ENCODE peak calls at places on chromosomes 1 and 21, in five cellular contexts. D is fibroblast of pulmonary artery, C is tibial nerve, R is IMR-90, N is tibial artery. X is an unnamed sample.

GRCh38 chr21:35138665-35139381 is 89.7 kb upstream of the RUNX1 start:
- DNase-seq in D (peak; percentile 85), C (no peak), R (peak; percentile 95), N (no peak), X (peak; percentile 84)

GRCh38 chr1:226466301-226466700 is 58.4 kb upstream of the PARP1 start:
- DNase-seq in D (no peak), C (no peak), R (no peak), N (no peak), X (no peak)

GRCh38 chr1:53303651-53304515 is 24.0 kb downstream of the LRP8 start:
- DNase-seq in D (no peak), C (no peak), R (no peak), N (no peak), X (no peak)

GRCh38 chr1:116961599-116961998 is 40.0 kb upstream of the CD101 start:
- DNase-seq in D (no peak), C (no peak), R (no peak), N (no peak), X (no peak)

GRCh38 chr1:209595599-209595998 is 12.1 kb downstream of the CAMK1G start:
- DNase-seq in D (no peak), C (no peak), R (no peak), N (no peak), X (no peak)

GRCh38 chr1:30273456-30273855 is 449.9 kb downstream of the MATN1 start:
- DNase-seq in D (no peak), C (no peak), R (no peak), N (no peak), X (no peak)

GRCh38 chr1:170857955-170858354 is 77.4 kb upstream of the MROH9 start:
- DNase-seq in D (no peak), C (no peak), R (no peak), N (no peak), X (no peak)

GRCh38 chr1:181089017-181089776 is 697 bp downstream of the IER5 start:
- DNase-seq in D (no peak), C (no peak), R (no peak), N (no peak), X (no peak)

GRCh38 chr1:233389169-233389568 is 61.6 kb downstream of the MAP3K21 start:
- DNase-seq in D (peak; percentile 19), C (no peak), R (no peak), N (no peak), X (no peak)

GRCh38 chr21:44749116-44749758 is 37.9 kb upstream of the TSPEAR start:
- DNase-seq in D (no peak), C (no peak), R (no peak), N (no peak), X (no peak)

GRCh38 chr1:8154621-8155052 is 128.5 kb upstream of the ERRFI1 start:
- DNase-seq in D (peak; percentile 46), C (no peak), R (peak; percentile 74), N (no peak), X (peak; percentile 33)

GRCh38 chr21:33881689-33882440 is 33.7 kb downstream of the ATP5PO start:
- DNase-seq in D (no peak), C (no peak), R (no peak), N (no peak), X (peak; percentile 75)

GRCh38 chr1:43358121-43358745 is 548 bp upstream of the CDC20 start:
- DNase-seq in D (peak; percentile 49), C (no peak), R (peak; percentile 37), N (peak; percentile 24), X (peak; percentile 51)

GRCh38 chr1:222924140-222924706 is 109.4 kb downstream of the DISP1 start:
- DNase-seq in D (no peak), C (no peak), R (peak; percentile 17), N (no peak), X (no peak)

GRCh38 chr1:26471498-26472329 is 526 bp upstream of the HMGN2 start:
- DNase-seq in D (peak; percentile 74), C (peak; percentile 29), R (peak; percentile 65), N (peak; percentile 71), X (peak; percentile 81)

GRCh38 chr1:40078512-40079333 is 18.3 kb downstream of the PPT1 start:
- DNase-seq in D (peak; percentile 65), C (no peak), R (peak; percentile 46), N (no peak), X (peak; percentile 71)

GRCh38 chr1:67675800-67676199 is 9.2 kb upstream of the GADD45A start:
- DNase-seq in D (no peak), C (no peak), R (peak; percentile 65), N (no peak), X (no peak)

GRCh38 chr21:32480381-32480780 is 67.9 kb downstream of the EVA1C start:
- DNase-seq in D (no peak), C (no peak), R (no peak), N (no peak), X (no peak)

GRCh38 chr1:7869136-7869905 is 16.5 kb upstream of the UTS2 start:
- DNase-seq in D (no peak), C (no peak), R (peak; percentile 35), N (no peak), X (no peak)

GRCh38 chr1:53543771-53544695 is 84.8 kb downstream of the DMRTB1 start:
- DNase-seq in D (no peak), C (no peak), R (no peak), N (no peak), X (no peak)

GRCh38 chr21:21002137-21002536 is 3.9 kb downstream of the NCAM2 start:
- DNase-seq in D (no peak), C (no peak), R (no peak), N (no peak), X (no peak)

GRCh38 chr1:203478231-203478630 is 2.6 kb downstream of the PRELP start:
- DNase-seq in D (no peak), C (no peak), R (no peak), N (no peak), X (no peak)

GRCh38 chr1:220908757-220909156 is 29.5 kb downstream of the HLX start:
- DNase-seq in D (peak; percentile 61), C (no peak), R (peak; percentile 44), N (no peak), X (peak; percentile 46)

GRCh38 chr21:22363504-22363903 is 1365.3 kb downstream of the NCAM2 start:
- DNase-seq in D (no peak), C (no peak), R (no peak), N (no peak), X (no peak)

GRCh38 chr1:145972580-145972979 is 8.1 kb downstream of the POLR3GL start:
- DNase-seq in D (no peak), C (no peak), R (no peak), N (no peak), X (no peak)

GRCh38 chr1:12619396-12620141 is 1.6 kb upstream of the DHRS3 start:
- DNase-seq in D (peak; percentile 92), C (peak; percentile 86), R (peak; percentile 87), N (peak; percentile 92), X (peak; percentile 94)

GRCh38 chr1:36589006-36589405 is 106.3 kb upstream of the CSF3R start:
- DNase-seq in D (no peak), C (no peak), R (no peak), N (no peak), X (no peak)

GRCh38 chr1:86774305-86775304 is 70.2 kb downstream of the SH3GLB1 start:
- DNase-seq in D (peak; percentile 96), C (peak; percentile 15), R (peak; percentile 90), N (peak; percentile 65), X (peak; percentile 95)

GRCh38 chr1:92736395-92736794 is 48.5 kb downstream of the EVI5 start:
- DNase-seq in D (peak; percentile 42), C (no peak), R (peak; percentile 15), N (no peak), X (peak; percentile 65)

GRCh38 chr1:219312967-219313366 is 139.3 kb downstream of the LYPLAL1 start:
- DNase-seq in D (peak; percentile 74), C (no peak), R (peak; percentile 92), N (no peak), X (peak; percentile 81)

GRCh38 chr1:172054172-172054571 is 212.9 kb downstream of the DNM3 start:
- DNase-seq in D (peak; percentile 23), C (no peak), R (no peak), N (no peak), X (no peak)

DNA sequence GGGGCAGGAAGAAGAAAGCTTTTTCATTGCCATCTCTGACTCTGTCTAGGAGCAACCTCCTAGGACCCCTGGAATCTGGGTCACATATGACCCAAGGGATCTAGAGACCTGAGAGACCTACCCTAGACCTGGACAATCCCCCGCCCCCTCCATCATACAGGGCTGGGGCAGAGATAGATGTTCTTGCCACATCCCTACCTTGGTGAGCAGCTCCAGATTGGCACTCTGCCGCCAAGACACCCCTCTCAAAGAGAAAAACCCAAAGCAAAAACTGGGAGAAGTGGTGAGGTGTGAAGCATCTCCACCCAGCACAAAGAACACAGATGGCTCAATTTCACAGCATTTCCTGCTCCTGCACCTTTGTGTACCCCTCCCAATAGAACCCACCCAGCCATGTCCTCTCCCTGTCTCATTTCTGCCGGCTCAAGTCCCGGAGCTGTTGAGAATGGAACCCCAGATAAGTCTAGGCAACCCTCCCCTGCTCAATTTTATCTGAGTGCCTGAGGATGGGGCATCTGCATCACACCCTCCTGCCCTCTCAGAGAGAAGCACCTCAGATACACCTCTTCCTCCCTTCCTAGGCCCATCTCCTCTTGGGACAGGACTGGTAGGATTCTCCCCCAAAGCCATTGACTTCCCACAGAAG is 1.2 kb downstream of the KIF21B start:
- DNase-seq in D (no peak), C (no peak), R (no peak), N (no peak), X (no peak)
- H3K4me3 ChIP-seq in D (peak overlapping the region; percentile 50), C (peak overlapping the region; percentile 65), R (no peak overlapping the region), N (peak overlapping the region; percentile 55), X (no peak overlapping the region)

GRCh38 chr1:41323243-41323642 is 38.0 kb upstream of the FOXO6 start:
- DNase-seq in D (no peak), C (no peak), R (no peak), N (no peak), X (no peak)

GRCh38 chr1:41321277-41321676 is 40.0 kb upstream of the FOXO6 start:
- DNase-seq in D (no peak), C (no peak), R (no peak), N (no peak), X (no peak)

GRCh38 chr1:41322101-41322661 is 39.1 kb upstream of the FOXO6 start:
- DNase-seq in D (no peak), C (no peak), R (no peak), N (no peak), X (no peak)

GRCh38 chr1:41320860-41321259 is 40.4 kb upstream of the FOXO6 start:
- DNase-seq in D (no peak), C (no peak), R (no peak), N (no peak), X (no peak)

GRCh38 chr1:41322835-41323234 is 38.4 kb upstream of the FOXO6 start:
- DNase-seq in D (no peak), C (no peak), R (no peak), N (no peak), X (no peak)
- TF ChIP-seq CTCF in D (peak; percentile 23), C (no peak), R (peak; percentile 41), N (no peak), X (peak; percentile 45)

DNA sequence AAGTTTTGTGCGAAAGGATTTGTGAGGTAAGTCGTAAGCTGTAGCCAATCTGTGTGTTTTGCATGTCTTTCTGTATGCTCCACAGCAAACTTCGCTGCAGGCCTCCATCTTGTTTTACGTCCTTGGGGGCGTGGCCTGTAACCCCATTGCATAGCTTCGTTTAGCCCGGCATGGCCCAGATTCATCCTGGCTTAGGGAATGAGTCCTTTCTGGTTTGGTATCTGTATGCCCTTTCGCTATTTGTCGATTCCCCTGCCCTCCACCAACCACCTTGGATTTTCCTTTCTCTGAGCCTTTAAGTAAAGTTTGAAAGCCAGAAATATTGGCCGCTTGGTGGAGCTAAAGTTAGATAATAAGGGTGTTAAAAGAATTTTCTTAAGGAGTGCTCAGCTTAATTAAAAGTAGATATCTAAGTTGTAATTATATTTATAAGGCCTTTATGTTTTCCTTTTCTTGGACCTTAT is 1.1 kb downstream of the THEM4 start:
- DNase-seq in D (peak; percentile 36), C (no peak), R (peak; percentile 24), N (no peak), X (peak; percentile 39)
- H3K4me3 ChIP-seq in D (peak overlapping the region; percentile 89), C (no peak overlapping the region), R (no peak overlapping the region), N (no peak overlapping the region), X (no peak overlapping the region)

GRCh38 chr1:207429963-207430362 is 24.2 kb upstream of the CR2 start:
- DNase-seq in D (no peak), C (no peak), R (no peak), N (no peak), X (no peak)
- TF ChIP-seq CTCF in D (no peak), C (no peak), R (no peak), N (no peak), X (no peak)